ENCODE peak calls at places on chromosomes 2 and 18, in seven cellular contexts. F, V, X, K, U, P and J are unnamed samples.

GRCh38 chr2:49028101-49028500 is 126.2 kb downstream of the FSHR start:
- DNase-seq in F (no peak), V (no peak), X (no peak), K (no peak), U (no peak), P (no peak), J (no peak)

GRCh38 chr2:27185331-27186026 is 26.4 kb upstream of the ATRAID start:
- DNase-seq in F (no peak), V (no peak), X (peak), K (peak), U (no peak), P (no peak), J (peak)

GRCh38 chr18:12032786-12033642 is 51.7 kb downstream of the IMPA2 start:
- DNase-seq in F (no peak), V (no peak), X (peak), K (peak), U (no peak), P (no peak), J (no peak)

GRCh38 chr2:125427721-125428315 is 1228.1 kb upstream of the GYPC start:
- DNase-seq in F (no peak), V (no peak), X (no peak), K (no peak), U (no peak), P (no peak), J (no peak)

GRCh38 chr2:20424300-20425290 is 22.3 kb upstream of the RHOB start:
- DNase-seq in F (no peak), V (no peak), X (peak), K (peak), U (no peak), P (peak), J (peak)

GRCh38 chr2:63871864-63872263 is 30.2 kb downstream of the UGP2 start:
- DNase-seq in F (no peak), V (no peak), X (no peak), K (no peak), U (no peak), P (no peak), J (no peak)

GRCh38 chr2:8135051-8135675 is 546.7 kb upstream of the ID2 start:
- DNase-seq in F (no peak), V (no peak), X (no peak), K (no peak), U (no peak), P (no peak), J (no peak)

GRCh38 chr2:58720033-58720769 is 479.1 kb upstream of the FANCL start:
- DNase-seq in F (no peak), V (no peak), X (no peak), K (no peak), U (no peak), P (no peak), J (no peak)

GRCh38 chr2:238589591-238590460 is 163.1 kb downstream of the ASB1 start:
- DNase-seq in F (no peak), V (no peak), X (no peak), K (no peak), U (no peak), P (no peak), J (no peak)

GRCh38 chr2:43021791-43022500 is 204.5 kb downstream of the ZFP36L2 start:
- DNase-seq in F (peak), V (no peak), X (no peak), K (no peak), U (no peak), P (no peak), J (no peak)

GRCh38 chr2:215826838-215827441 is 186.4 kb downstream of the MREG start:
- DNase-seq in F (no peak), V (no peak), X (no peak), K (no peak), U (no peak), P (no peak), J (no peak)

GRCh38 chr2:83584674-83585073 is 874.4 kb downstream of the SUCLG1 start:
- DNase-seq in F (no peak), V (no peak), X (peak), K (peak), U (no peak), P (no peak), J (no peak)

GRCh38 chr2:178479758-178480226 is 465 bp upstream of the PLEKHA3 start:
- DNase-seq in F (no peak), V (no peak), X (no peak), K (no peak), U (no peak), P (no peak), J (no peak)

GRCh38 chr2:178478102-178478441 is 328 bp downstream of the FKBP7 start:
- DNase-seq in F (no peak), V (no peak), X (no peak), K (peak), U (no peak), P (no peak), J (no peak)

GRCh38 chr2:178477443-178478099 is 829 bp downstream of the FKBP7 start:
- DNase-seq in F (no peak), V (no peak), X (no peak), K (no peak), U (no peak), P (no peak), J (no peak)

GRCh38 chr2:178479275-178479616 is 846 bp upstream of the FKBP7 start:
- DNase-seq in F (no peak), V (no peak), X (no peak), K (no peak), U (no peak), P (no peak), J (no peak)

GRCh38 chr2:178478442-178479274 is at the start of gene FKBP7:
- DNase-seq in F (peak), V (peak), X (no peak), K (peak), U (peak), P (peak), J (peak)
- TF ChIP-seq CTCF in F (peak), V (no peak), X (peak), K (peak), U (peak), P (peak), J (peak)

DNA sequence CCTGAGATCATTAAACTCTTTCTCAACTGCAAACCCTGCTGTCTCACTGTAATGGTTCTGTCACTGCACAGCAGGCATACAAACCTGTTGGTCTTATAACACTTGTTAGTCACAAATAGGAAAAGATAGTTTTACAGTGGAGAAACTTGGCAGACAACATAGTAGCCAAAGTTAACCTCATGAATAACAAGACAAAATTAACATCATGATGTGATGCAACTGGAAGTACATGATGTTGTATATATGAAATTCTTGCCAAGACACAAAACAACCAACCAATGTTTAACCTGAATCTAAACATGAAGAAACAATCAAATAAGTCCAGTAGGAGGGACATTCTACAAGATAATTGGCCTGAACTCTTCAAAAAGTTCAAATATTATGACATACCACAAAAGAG is 189.3 kb downstream of the RNF152 start:
- DNase-seq in F (no peak), V (no peak), X (peak), K (peak), U (no peak), P (no peak), J (peak)
- TF ChIP-seq CTCF in F (no peak), V (no peak), X (no peak), K (no peak), U (no peak), P (no peak), J (no peak)

GRCh38 chr18:6875764-6876163 is 146.2 kb downstream of the ARHGAP28 start:
- DNase-seq in F (no peak), V (no peak), X (no peak), K (no peak), U (no peak), P (no peak), J (no peak)

GRCh38 chr18:6873352-6873751 is 143.8 kb downstream of the ARHGAP28 start:
- DNase-seq in F (no peak), V (no peak), X (no peak), K (no peak), U (no peak), P (no peak), J (no peak)

GRCh38 chr18:6877288-6877687 is 147.8 kb downstream of the ARHGAP28 start:
- DNase-seq in F (no peak), V (no peak), X (no peak), K (no peak), U (no peak), P (no peak), J (no peak)

GRCh38 chr18:6876646-6877045 is 147.1 kb downstream of the ARHGAP28 start:
- DNase-seq in F (no peak), V (no peak), X (peak), K (no peak), U (no peak), P (no peak), J (no peak)

GRCh38 chr18:6874316-6874715 is 144.8 kb downstream of the ARHGAP28 start:
- DNase-seq in F (no peak), V (no peak), X (no peak), K (no peak), U (no peak), P (no peak), J (no peak)
- TF ChIP-seq CTCF in F (no peak), V (no peak), X (no peak), K (no peak), U (no peak), P (no peak), J (no peak)

DNA sequence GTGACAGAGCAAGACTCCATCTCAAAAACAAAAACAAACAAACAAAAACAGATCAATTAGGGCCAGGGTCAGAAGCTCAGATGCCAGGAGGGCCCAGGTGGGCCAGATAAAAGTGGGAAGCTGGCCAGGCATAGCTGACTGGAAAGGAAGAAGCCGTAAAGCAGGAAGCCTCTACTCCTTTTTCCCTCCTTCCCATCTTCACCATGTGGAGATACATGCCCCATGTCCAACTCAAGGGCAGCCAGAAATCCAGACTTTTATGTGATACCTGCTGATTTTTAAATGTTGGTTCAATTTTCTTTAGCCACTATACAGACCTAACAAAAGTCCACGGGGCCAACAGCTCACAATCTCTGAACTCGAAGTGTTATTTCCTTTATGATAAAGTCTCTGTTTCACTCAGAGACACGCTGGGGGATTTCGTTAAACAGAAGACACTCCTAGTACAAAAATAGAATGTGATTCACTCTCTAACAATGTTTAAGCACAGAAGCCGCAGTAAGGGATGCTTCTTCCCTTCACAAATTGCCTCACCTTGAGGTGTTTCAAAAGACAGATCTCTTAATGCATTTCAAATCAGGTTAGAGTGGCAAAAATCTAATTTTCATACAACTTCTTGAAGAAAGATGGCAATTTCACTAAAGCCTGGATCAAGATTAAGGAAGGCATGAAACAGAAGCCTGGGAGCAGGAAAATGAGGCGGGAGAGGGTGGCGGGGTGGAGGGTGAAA is 14.0 kb downstream of the TMEM247 start:
- DNase-seq in F (no peak), V (no peak), X (no peak), K (no peak), U (no peak), P (no peak), J (no peak)
- TF ChIP-seq CTCF in F (no peak), V (no peak), X (no peak), K (no peak), U (no peak), P (no peak), J (no peak)

GRCh38 chr2:108184421-108184820 is 55.3 kb upstream of the SULT1C3 start:
- DNase-seq in F (no peak), V (no peak), X (no peak), K (no peak), U (no peak), P (no peak), J (no peak)

DNA sequence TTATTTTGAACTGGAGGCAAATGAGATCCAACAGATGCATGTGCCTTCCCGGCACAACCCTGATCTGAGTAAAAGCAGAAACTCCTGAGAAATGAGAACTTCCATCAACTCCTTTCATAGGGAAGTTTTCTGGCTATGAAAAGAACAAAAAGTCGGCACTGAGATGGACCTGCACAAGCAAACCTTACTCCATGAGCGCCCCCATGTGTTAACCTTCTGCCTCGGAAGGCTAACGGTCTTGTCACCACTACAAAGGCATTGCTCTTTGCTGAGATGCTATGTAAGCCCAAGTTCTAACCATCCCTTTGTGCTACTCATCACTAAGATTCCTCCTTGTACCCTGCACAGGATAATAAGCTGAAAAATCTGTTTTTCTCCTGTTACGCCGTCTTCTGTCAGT is 57.3 kb upstream of the SULT1C3 start:
- DNase-seq in F (no peak), V (no peak), X (no peak), K (no peak), U (no peak), P (no peak), J (no peak)
- TF ChIP-seq CTCF in F (peak), V (no peak), X (peak), K (no peak), U (no peak), P (no peak), J (no peak)